ENCODE peak calls at places on chromosomes 16 and 17, in five cellular contexts. One of them, this sample, is unnamed.

GRCh38 chr17:40437095-40437732 is 6.0 kb upstream of the IGFBP4 start:
- DNase-seq in WTC11: no peak
- DNase-seq in GM12878: no peak
- DNase-seq in H1: no peak
- DNase-seq in HEK293T: no peak
- DNase-seq in this sample: no peak

GRCh38 chr16:19523559-19524355 is at the start of gene CCP110:
- DNase-seq in WTC11: peak
- DNase-seq in GM12878: peak
- DNase-seq in H1: peak
- DNase-seq in HEK293T: peak
- DNase-seq in this sample: peak

GRCh38 chr17:16250635-16251034 is 33.6 kb downstream of the PIGL start:
- DNase-seq in WTC11: no peak
- DNase-seq in GM12878: no peak
- DNase-seq in H1: no peak
- DNase-seq in HEK293T: no peak
- DNase-seq in this sample: no peak

GRCh38 chr17:70405492-70406220 is 236.3 kb downstream of the KCNJ2 start:
- DNase-seq in WTC11: no peak
- DNase-seq in GM12878: peak
- DNase-seq in H1: no peak
- DNase-seq in HEK293T: no peak
- DNase-seq in this sample: peak

GRCh38 chr17:76726231-76726765 is at the start of gene JMJD6:
- DNase-seq in WTC11: peak
- DNase-seq in GM12878: peak
- DNase-seq in H1: peak
- DNase-seq in HEK293T: peak
- DNase-seq in this sample: peak

GRCh38 chr17:81579821-81580321 is 27.7 kb upstream of the FAAP100 start:
- DNase-seq in WTC11: no peak
- DNase-seq in GM12878: no peak
- DNase-seq in H1: no peak
- DNase-seq in HEK293T: no peak
- DNase-seq in this sample: no peak

GRCh38 chr16:7597677-7598076 is 265.0 kb downstream of the RBFOX1 start:
- DNase-seq in WTC11: no peak
- DNase-seq in GM12878: no peak
- DNase-seq in H1: no peak
- DNase-seq in HEK293T: no peak
- DNase-seq in this sample: no peak

GRCh38 chr16:81514041-81514559 is 69.5 kb downstream of the CMIP start:
- DNase-seq in WTC11: no peak
- DNase-seq in GM12878: no peak
- DNase-seq in H1: no peak
- DNase-seq in HEK293T: no peak
- DNase-seq in this sample: no peak

GRCh38 chr16:81551821-81552304 is 107.3 kb downstream of the CMIP start:
- DNase-seq in WTC11: no peak
- DNase-seq in GM12878: no peak
- DNase-seq in H1: no peak
- DNase-seq in HEK293T: no peak
- DNase-seq in this sample: no peak

GRCh38 chr16:13453325-13453724 is 466.6 kb upstream of the ERCC4 start:
- DNase-seq in WTC11: no peak
- DNase-seq in GM12878: no peak
- DNase-seq in H1: no peak
- DNase-seq in HEK293T: no peak
- DNase-seq in this sample: no peak

GRCh38 chr17:12256380-12256995 is 235.8 kb downstream of the MAP2K4 start:
- DNase-seq in WTC11: no peak
- DNase-seq in GM12878: peak
- DNase-seq in H1: no peak
- DNase-seq in HEK293T: peak
- DNase-seq in this sample: peak

GRCh38 chr17:5861246-5861645 is 208.9 kb upstream of the WSCD1 start:
- DNase-seq in WTC11: no peak
- DNase-seq in GM12878: no peak
- DNase-seq in H1: no peak
- DNase-seq in HEK293T: no peak
- DNase-seq in this sample: no peak

GRCh38 chr17:75124041-75124818 is 7.3 kb downstream of the NT5C start:
- DNase-seq in WTC11: no peak
- DNase-seq in GM12878: no peak
- DNase-seq in H1: no peak
- DNase-seq in HEK293T: no peak
- DNase-seq in this sample: peak

GRCh38 chr16:57386381-57386951 is 14.2 kb downstream of the CX3CL1 start:
- DNase-seq in WTC11: no peak
- DNase-seq in GM12878: no peak
- DNase-seq in H1: no peak
- DNase-seq in HEK293T: no peak
- DNase-seq in this sample: no peak

GRCh38 chr16:21638573-21638975 is 13.8 kb downstream of the IGSF6 start:
- DNase-seq in WTC11: no peak
- DNase-seq in GM12878: no peak
- DNase-seq in H1: no peak
- DNase-seq in HEK293T: no peak
- DNase-seq in this sample: no peak

GRCh38 chr17:59791603-59792457 is 84.4 kb downstream of the VMP1 start:
- DNase-seq in WTC11: no peak
- DNase-seq in GM12878: no peak
- DNase-seq in H1: no peak
- DNase-seq in HEK293T: no peak
- DNase-seq in this sample: no peak

GRCh38 chr16:30112197-30113030 is 923 bp downstream of the GDPD3 start:
- DNase-seq in WTC11: peak
- DNase-seq in GM12878: no peak
- DNase-seq in H1: no peak
- DNase-seq in HEK293T: peak
- DNase-seq in this sample: no peak

GRCh38 chr17:48486557-48486956 is 44.3 kb downstream of the HOXB1 start:
- DNase-seq in WTC11: no peak
- DNase-seq in GM12878: no peak
- DNase-seq in H1: no peak
- DNase-seq in HEK293T: no peak
- DNase-seq in this sample: peak

GRCh38 chr16:67844441-67844840 is 2.3 kb upstream of the NUTF2 start:
- DNase-seq in WTC11: no peak
- DNase-seq in GM12878: no peak
- DNase-seq in H1: no peak
- DNase-seq in HEK293T: no peak
- DNase-seq in this sample: no peak

GRCh38 chr16:67846320-67847063 is at the start of gene NUTF2:
- DNase-seq in WTC11: peak
- DNase-seq in GM12878: peak
- DNase-seq in H1: peak
- DNase-seq in HEK293T: peak
- DNase-seq in this sample: peak

GRCh38 chr16:67845291-67846062 is 1.3 kb upstream of the NUTF2 start:
- DNase-seq in WTC11: no peak
- DNase-seq in GM12878: no peak
- DNase-seq in H1: no peak
- DNase-seq in HEK293T: no peak
- DNase-seq in this sample: no peak

GRCh38 chr16:67847064-67847861 is at the start of gene CENPT:
- DNase-seq in WTC11: no peak
- DNase-seq in GM12878: no peak
- DNase-seq in H1: no peak
- DNase-seq in HEK293T: peak
- DNase-seq in this sample: no peak

GRCh38 chr16:67846063-67846319 is 742 bp upstream of the NUTF2 start:
- DNase-seq in WTC11: no peak
- DNase-seq in GM12878: no peak
- DNase-seq in H1: no peak
- DNase-seq in HEK293T: no peak
- DNase-seq in this sample: no peak
- TF ChIP-seq SP1 in WTC11: no peak
- TF ChIP-seq SP1 in GM12878: no peak
- TF ChIP-seq SP1 in H1: no peak
- TF ChIP-seq SP1 in HEK293T: no peak
- TF ChIP-seq SP1 in this sample: no peak

GRCh38 chr17:28571255-28572122 is at the start of gene PIGS:
- DNase-seq in WTC11: peak
- DNase-seq in GM12878: peak
- DNase-seq in H1: peak
- DNase-seq in HEK293T: peak
- DNase-seq in this sample: peak

GRCh38 chr17:28569446-28569845 is 1.9 kb downstream of the PIGS start:
- DNase-seq in WTC11: no peak
- DNase-seq in GM12878: no peak
- DNase-seq in H1: no peak
- DNase-seq in HEK293T: no peak
- DNase-seq in this sample: no peak

GRCh38 chr17:28573521-28573920 is 2.2 kb upstream of the PIGS start:
- DNase-seq in WTC11: no peak
- DNase-seq in GM12878: no peak
- DNase-seq in H1: no peak
- DNase-seq in HEK293T: no peak
- DNase-seq in this sample: no peak

GRCh38 chr17:28572294-28573099 is 1.2 kb upstream of the PIGS start:
- DNase-seq in WTC11: no peak
- DNase-seq in GM12878: no peak
- DNase-seq in H1: no peak
- DNase-seq in HEK293T: no peak
- DNase-seq in this sample: no peak

DNA sequence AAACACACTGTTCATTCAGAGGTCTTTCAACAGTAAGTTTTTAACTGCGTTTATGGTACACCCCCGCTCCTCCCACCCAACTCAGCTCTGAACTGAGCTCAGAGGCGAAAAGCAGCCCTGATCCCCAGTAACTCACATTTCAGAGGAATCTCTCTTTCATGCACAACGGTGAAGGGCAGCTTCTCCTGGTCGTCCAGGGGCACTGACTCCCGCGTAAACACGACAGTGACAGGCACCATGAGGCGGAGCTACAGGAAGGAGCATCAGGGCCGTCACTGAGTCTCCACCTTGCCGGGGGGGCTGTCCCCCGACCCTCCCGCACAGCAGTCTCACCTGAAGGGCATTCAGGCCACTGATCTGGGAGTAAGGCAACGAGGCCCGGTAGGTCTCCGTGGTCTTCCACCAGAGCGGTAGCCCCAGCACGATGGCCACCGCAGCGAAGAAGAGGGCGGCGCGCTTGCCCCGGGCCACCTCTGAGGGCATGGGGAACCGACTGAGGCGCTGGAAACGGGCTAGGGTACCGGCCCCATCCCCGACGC is 539 bp downstream of the PIGS start:
- DNase-seq in WTC11: peak
- DNase-seq in GM12878: no peak
- DNase-seq in H1: no peak
- DNase-seq in HEK293T: peak
- DNase-seq in this sample: no peak
- TF ChIP-seq SP1 in WTC11: no peak
- TF ChIP-seq SP1 in GM12878: no peak
- TF ChIP-seq SP1 in H1: no peak
- TF ChIP-seq SP1 in HEK293T: no peak
- TF ChIP-seq SP1 in this sample: no peak

GRCh38 chr16:72829846-72830620 is 217.9 kb downstream of the ZFHX3 start:
- DNase-seq in WTC11: no peak
- DNase-seq in GM12878: no peak
- DNase-seq in H1: no peak
- DNase-seq in HEK293T: no peak
- DNase-seq in this sample: no peak
- TF ChIP-seq SP1 in WTC11: no peak
- TF ChIP-seq SP1 in GM12878: no peak
- TF ChIP-seq SP1 in H1: no peak
- TF ChIP-seq SP1 in HEK293T: no peak
- TF ChIP-seq SP1 in this sample: no peak

GRCh38 chr16:11395008-11395948 is 50.0 kb downstream of the RMI2 start:
- DNase-seq in WTC11: no peak
- DNase-seq in GM12878: no peak
- DNase-seq in H1: no peak
- DNase-seq in HEK293T: no peak
- DNase-seq in this sample: no peak

GRCh38 chr16:11395949-11396240 is 50.6 kb downstream of the RMI2 start:
- DNase-seq in WTC11: no peak
- DNase-seq in GM12878: no peak
- DNase-seq in H1: no peak
- DNase-seq in HEK293T: no peak
- DNase-seq in this sample: no peak

GRCh38 chr16:11394593-11394960 is 49.3 kb downstream of the RMI2 start:
- DNase-seq in WTC11: no peak
- DNase-seq in GM12878: no peak
- DNase-seq in H1: no peak
- DNase-seq in HEK293T: no peak
- DNase-seq in this sample: no peak

GRCh38 chr16:11398136-11398535 is 52.9 kb downstream of the RMI2 start:
- DNase-seq in WTC11: no peak
- DNase-seq in GM12878: no peak
- DNase-seq in H1: no peak
- DNase-seq in HEK293T: no peak
- DNase-seq in this sample: no peak

GRCh38 chr16:11396241-11397048 is 51.2 kb downstream of the RMI2 start:
- DNase-seq in WTC11: peak
- DNase-seq in GM12878: no peak
- DNase-seq in H1: peak
- DNase-seq in HEK293T: peak
- DNase-seq in this sample: no peak
- TF ChIP-seq SP1 in WTC11: peak
- TF ChIP-seq SP1 in GM12878: no peak
- TF ChIP-seq SP1 in H1: no peak
- TF ChIP-seq SP1 in HEK293T: no peak
- TF ChIP-seq SP1 in this sample: no peak

DNA sequence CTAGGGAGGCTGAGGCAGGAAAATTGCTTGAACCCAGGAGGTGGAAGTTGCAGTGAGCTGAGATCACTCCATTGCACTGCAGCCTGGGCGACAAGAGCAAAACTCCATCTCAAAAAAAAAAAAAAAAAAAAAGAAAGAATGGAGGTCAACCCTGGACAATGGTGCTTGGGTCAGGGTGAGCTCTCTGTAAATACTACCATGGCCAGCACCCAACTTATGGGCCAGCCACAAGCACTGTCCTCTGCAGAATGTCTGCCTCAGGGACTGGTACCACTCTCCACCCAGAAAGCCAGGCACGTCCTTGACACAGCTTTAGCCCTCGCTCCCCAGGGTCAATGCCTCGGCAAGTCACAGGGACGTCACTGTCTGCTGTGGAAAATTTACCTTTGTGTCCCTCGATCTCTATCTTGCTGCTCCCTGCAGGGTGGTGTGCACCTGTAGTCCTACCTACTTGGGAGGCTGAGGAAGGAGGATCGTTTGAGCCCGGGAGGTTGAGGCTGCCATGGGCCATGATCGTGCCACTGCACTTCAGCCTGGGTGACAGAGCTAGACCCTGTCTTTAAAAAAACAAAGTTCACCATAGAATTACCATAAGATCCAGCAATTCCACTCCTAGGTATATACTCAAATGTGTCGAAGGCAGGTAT is 123.3 kb downstream of the IRX3 start:
- DNase-seq in WTC11: no peak
- DNase-seq in GM12878: no peak
- DNase-seq in H1: no peak
- DNase-seq in HEK293T: no peak
- DNase-seq in this sample: no peak
- TF ChIP-seq SP1 in WTC11: no peak
- TF ChIP-seq SP1 in GM12878: no peak
- TF ChIP-seq SP1 in H1: no peak
- TF ChIP-seq SP1 in HEK293T: no peak
- TF ChIP-seq SP1 in this sample: no peak

This sample was measured in HCT116.